ENCODE peak calls at places on chromosomes 1 and 21, in five cellular contexts. B is mammary epithelial cell, M is C1 segment of cervical spinal cord, V is T-helper 2 cell, S is GM04504. H is an unnamed sample.

GRCh38 chr1:55275151-55275748 is 60.1 kb upstream of the USP24 start:
- DNase-seq in B (peak), M (no peak), V (no peak), S (no peak), H (no peak)

GRCh38 chr1:94755675-94756074 is 64.5 kb upstream of the SLC44A3 start:
- DNase-seq in B (no peak), M (no peak), V (no peak), S (peak), H (no peak)

GRCh38 chr1:97384294-97384952 is 536.4 kb downstream of the DPYD start:
- DNase-seq in B (peak), M (no peak), V (no peak), S (peak), H (no peak)

GRCh38 chr1:89310505-89310904 is 37.8 kb upstream of the GBP5 start:
- DNase-seq in B (no peak), M (no peak), V (no peak), S (peak), H (no peak)

GRCh38 chr1:245441699-245442098 is 286.9 kb downstream of the KIF26B start:
- DNase-seq in B (no peak), M (no peak), V (no peak), S (peak), H (no peak)

GRCh38 chr1:172745014-172745413 is 86.1 kb downstream of the FASLG start:
- DNase-seq in B (peak), M (no peak), V (peak), S (peak), H (no peak)

GRCh38 chr1:3072178-3072947 is 3.4 kb downstream of the PRDM16 start:
- DNase-seq in B (no peak), M (no peak), V (no peak), S (no peak), H (peak)

GRCh38 chr1:212607924-212608208 is 695 bp upstream of the ATF3 start:
- DNase-seq in B (no peak), M (no peak), V (no peak), S (no peak), H (no peak)

GRCh38 chr1:82226198-82226505 is 425.4 kb downstream of the ADGRL2 start:
- DNase-seq in B (peak), M (no peak), V (no peak), S (no peak), H (no peak)

GRCh38 chr1:30847358-30847972 is 61.1 kb downstream of the SDC3 start:
- DNase-seq in B (peak), M (peak), V (no peak), S (no peak), H (no peak)

GRCh38 chr1:17405898-17406759 is 33.3 kb downstream of the RCC2 start:
- DNase-seq in B (peak), M (no peak), V (no peak), S (peak), H (peak)

GRCh38 chr21:42476493-42477342 is 19.3 kb downstream of the RSPH1 start:
- DNase-seq in B (no peak), M (no peak), V (no peak), S (no peak), H (no peak)

GRCh38 chr1:100313382-100313781 is 38.9 kb upstream of the CDC14A start:
- DNase-seq in B (peak), M (no peak), V (no peak), S (no peak), H (no peak)

GRCh38 chr1:198955085-198955484 is 316.2 kb downstream of the PTPRC start:
- DNase-seq in B (no peak), M (no peak), V (no peak), S (no peak), H (no peak)

GRCh38 chr21:36321325-36322082 is 1.5 kb downstream of the MORC3 start:
- DNase-seq in B (peak), M (peak), V (no peak), S (no peak), H (no peak)

GRCh38 chr1:221100196-221100950 is 221.1 kb downstream of the HLX start:
- DNase-seq in B (no peak), M (no peak), V (no peak), S (peak), H (no peak)

GRCh38 chr1:226778657-226779058 is 39.6 kb upstream of the ITPKB start:
- DNase-seq in B (peak), M (no peak), V (no peak), S (peak), H (no peak)

GRCh38 chr1:118223426-118223825 is 38.4 kb upstream of the SPAG17 start:
- DNase-seq in B (no peak), M (no peak), V (no peak), S (no peak), H (peak)

GRCh38 chr1:58765016-58765415 is 18.8 kb downstream of the JUN start:
- DNase-seq in B (no peak), M (no peak), V (no peak), S (no peak), H (no peak)

GRCh38 chr1:97137862-97138514 is 416.4 kb downstream of the PTBP2 start:
- DNase-seq in B (peak), M (peak), V (no peak), S (peak), H (no peak)

GRCh38 chr1:210882414-210883221 is 251.3 kb downstream of the KCNH1 start:
- DNase-seq in B (peak), M (no peak), V (no peak), S (no peak), H (no peak)

GRCh38 chr1:182119631-182120030 is 58.1 kb upstream of the ZNF648 start:
- DNase-seq in B (no peak), M (no peak), V (no peak), S (no peak), H (no peak)

GRCh38 chr1:3431266-3431665 is 23.2 kb upstream of the ARHGEF16 start:
- DNase-seq in B (no peak), M (no peak), V (no peak), S (no peak), H (no peak)

GRCh38 chr1:15382601-15383518 is 26.8 kb upstream of the EFHD2 start:
- DNase-seq in B (peak), M (no peak), V (no peak), S (no peak), H (no peak)

GRCh38 chr1:42962641-42963377 is 4.1 kb upstream of the SLC2A1 start:
- DNase-seq in B (peak), M (no peak), V (no peak), S (no peak), H (peak)

GRCh38 chr1:203127672-203128611 is at the start of gene ADORA1:
- DNase-seq in B (peak), M (peak), V (no peak), S (no peak), H (no peak)

GRCh38 chr1:114700026-114700600 is 4.8 kb upstream of the AMPD1 start:
- DNase-seq in B (no peak), M (no peak), V (no peak), S (no peak), H (no peak)

GRCh38 chr1:6464514-6464836 is 1.5 kb downstream of the TNFRSF25 start:
- DNase-seq in B (no peak), M (no peak), V (no peak), S (no peak), H (no peak)

GRCh38 chr1:202580604-202581003 is 129.7 kb downstream of the SYT2 start:
- DNase-seq in B (no peak), M (no peak), V (no peak), S (no peak), H (no peak)

GRCh38 chr1:223445402-223445801 is 52.2 kb downstream of the CCDC185 start:
- DNase-seq in B (no peak), M (no peak), V (no peak), S (no peak), H (no peak)

GRCh38 chr21:32578107-32578691 is 7.1 kb downstream of the TCP10L start:
- DNase-seq in B (peak), M (no peak), V (peak), S (no peak), H (peak)

GRCh38 chr1:156212130-156212529 is 677 bp upstream of the PMF1 start:
- DNase-seq in B (no peak), M (no peak), V (no peak), S (no peak), H (no peak)

GRCh38 chr1:30912913-30913652 is 4.5 kb upstream of the SDC3 start:
- DNase-seq in B (no peak), M (no peak), V (no peak), S (no peak), H (no peak)

GRCh38 chr1:212970085-212970484 is 19.7 kb downstream of the VASH2 start:
- DNase-seq in B (no peak), M (no peak), V (no peak), S (no peak), H (no peak)

GRCh38 chr1:231460614-231461013 is 38.5 kb upstream of the EGLN1 start:
- DNase-seq in B (peak), M (no peak), V (peak), S (no peak), H (no peak)

GRCh38 chr1:60898987-60899386 is 183.4 kb upstream of the NFIA start:
- DNase-seq in B (no peak), M (no peak), V (no peak), S (no peak), H (no peak)